ENCODE peak calls at places on chromosomes 6 and 20, in ten cellular contexts. H is sigmoid colon, S is esophagus muscularis mucosa, Y is ovary, Q is A549, P is transverse colon, U is SK-N-SH, J is GM12878, Z is H1, M is stomach. A is an unnamed sample.

GRCh38 chr20:43448748-43449535 is 8.8 kb upstream of the SRSF6 start:
- DNase-seq in H (no peak), S (no peak), Y (no peak), Q (peak), P (peak), U (peak), J (peak), Z (no peak), M (peak), A (no peak)

GRCh38 chr6:133160531-133160930 is 80.6 kb upstream of the EYA4 start:
- DNase-seq in H (no peak), S (no peak), Y (no peak), Q (no peak), P (no peak), U (peak), J (no peak), Z (no peak), M (no peak), A (no peak)

GRCh38 chr20:8670900-8671229 is 398.0 kb upstream of the PLCB4 start:
- DNase-seq in H (no peak), S (no peak), Y (no peak), Q (no peak), P (no peak), U (peak), J (no peak), Z (no peak), M (no peak), A (no peak)

GRCh38 chr6:88843040-88843439 is 120.4 kb downstream of the RNGTT start:
- DNase-seq in H (no peak), S (no peak), Y (no peak), Q (no peak), P (no peak), U (no peak), J (no peak), Z (no peak), M (no peak), A (no peak)

GRCh38 chr6:5759571-5759970 is 247.2 kb downstream of the NRN1 start:
- DNase-seq in H (no peak), S (no peak), Y (no peak), Q (no peak), P (no peak), U (no peak), J (no peak), Z (no peak), M (no peak), A (no peak)

GRCh38 chr6:44538131-44538835 is 150.8 kb downstream of the CDC5L start:
- DNase-seq in H (no peak), S (peak), Y (no peak), Q (no peak), P (no peak), U (no peak), J (no peak), Z (no peak), M (no peak), A (no peak)

GRCh38 chr20:15406072-15406471 is 1068.7 kb upstream of the FLRT3 start:
- DNase-seq in H (no peak), S (no peak), Y (no peak), Q (no peak), P (no peak), U (no peak), J (no peak), Z (no peak), M (no peak), A (no peak)

GRCh38 chr20:59735486-59735885 is 131.1 kb downstream of the PHACTR3 start:
- DNase-seq in H (no peak), S (no peak), Y (no peak), Q (no peak), P (no peak), U (no peak), J (no peak), Z (no peak), M (no peak), A (no peak)

GRCh38 chr6:75217203-75217602 is 11.3 kb upstream of the COL12A1 start:
- DNase-seq in H (no peak), S (no peak), Y (no peak), Q (no peak), P (no peak), U (no peak), J (no peak), Z (no peak), M (no peak), A (no peak)

GRCh38 chr6:170166511-170167122 is 124.3 kb downstream of the DLL1 start:
- DNase-seq in H (no peak), S (no peak), Y (peak), Q (no peak), P (no peak), U (no peak), J (no peak), Z (no peak), M (peak), A (peak)

GRCh38 chr6:138562691-138563090 is 63.4 kb upstream of the NHSL1 start:
- DNase-seq in H (no peak), S (no peak), Y (no peak), Q (no peak), P (no peak), U (no peak), J (no peak), Z (no peak), M (no peak), A (no peak)

GRCh38 chr6:157182503-157183254 is 140.6 kb downstream of the TMEM242 start:
- DNase-seq in H (no peak), S (no peak), Y (no peak), Q (no peak), P (no peak), U (no peak), J (no peak), Z (no peak), M (no peak), A (no peak)

GRCh38 chr20:23059831-23060230 is 10.4 kb upstream of the THBD start:
- DNase-seq in H (no peak), S (no peak), Y (no peak), Q (no peak), P (no peak), U (no peak), J (no peak), Z (no peak), M (no peak), A (peak)

GRCh38 chr6:151325075-151326050 is 66.0 kb downstream of the ZBTB2 start:
- DNase-seq in H (peak), S (no peak), Y (peak), Q (peak), P (peak), U (peak), J (no peak), Z (no peak), M (peak), A (peak)

GRCh38 chr6:18533793-18534192 is 146.6 kb downstream of the RNF144B start:
- DNase-seq in H (no peak), S (no peak), Y (no peak), Q (no peak), P (no peak), U (no peak), J (no peak), Z (no peak), M (no peak), A (no peak)

GRCh38 chr20:41172296-41173140 is 35.2 kb downstream of the PLCG1 start:
- DNase-seq in H (peak), S (no peak), Y (peak), Q (no peak), P (peak), U (no peak), J (no peak), Z (no peak), M (peak), A (peak)

GRCh38 chr6:18978330-18979128 is 591.4 kb downstream of the RNF144B start:
- DNase-seq in H (no peak), S (no peak), Y (no peak), Q (no peak), P (no peak), U (no peak), J (no peak), Z (no peak), M (no peak), A (no peak)

GRCh38 chr20:62889871-62890270 is 28.2 kb upstream of the TCFL5 start:
- DNase-seq in H (no peak), S (no peak), Y (no peak), Q (no peak), P (no peak), U (no peak), J (no peak), Z (no peak), M (no peak), A (no peak)

GRCh38 chr20:54510546-54511129 is 35.2 kb downstream of the DOK5 start:
- DNase-seq in H (no peak), S (no peak), Y (no peak), Q (no peak), P (no peak), U (no peak), J (no peak), Z (no peak), M (no peak), A (no peak)

GRCh38 chr6:47235964-47236760 is 73.5 kb downstream of the TNFRSF21 start:
- DNase-seq in H (no peak), S (no peak), Y (no peak), Q (no peak), P (peak), U (peak), J (no peak), Z (no peak), M (no peak), A (no peak)

GRCh38 chr20:24406761-24407550 is 62.5 kb upstream of the SYNDIG1 start:
- DNase-seq in H (no peak), S (peak), Y (no peak), Q (no peak), P (no peak), U (no peak), J (no peak), Z (no peak), M (no peak), A (no peak)

DNA sequence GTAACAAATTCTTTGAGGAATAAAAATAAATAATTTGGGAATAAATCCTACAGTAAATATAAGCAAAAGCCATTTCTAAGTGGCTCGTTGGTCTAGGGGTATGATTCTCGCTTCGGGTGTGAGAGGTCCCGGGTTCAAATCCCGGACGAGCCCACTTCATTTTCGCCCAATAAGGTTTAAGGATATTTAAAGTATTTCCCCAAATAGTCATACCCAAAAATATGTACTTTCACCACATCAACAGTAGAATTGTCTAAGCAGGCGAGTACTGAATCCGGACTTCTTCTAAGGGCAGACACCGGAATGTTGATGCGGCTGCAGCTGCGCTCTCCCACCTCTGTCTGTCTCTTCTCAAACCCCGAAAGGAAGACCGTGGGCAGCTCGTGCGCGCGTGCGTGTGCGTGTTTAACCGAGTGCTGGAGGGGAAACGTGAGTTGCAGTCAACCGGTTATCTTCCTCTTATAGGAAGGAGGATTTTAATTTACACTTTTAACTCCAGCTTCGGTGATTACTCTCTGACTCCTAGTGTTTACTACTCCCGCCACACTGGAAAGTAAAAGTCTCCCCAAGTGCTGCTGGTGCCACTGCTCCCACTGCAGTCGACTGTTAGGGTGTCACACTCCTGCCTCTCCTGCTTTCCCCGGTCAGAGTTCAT is 155.7 kb upstream of the PRSS16 start:
- DNase-seq in H (no peak), S (no peak), Y (no peak), Q (peak), P (no peak), U (peak), J (peak), Z (peak), M (no peak), A (peak)
- TF ChIP-seq EP300 in H (no peak), S (no peak), Y (no peak), Q (no peak), P (no peak), U (no peak), J (no peak), Z (no peak), M (no peak), A (no peak)

GRCh38 chr20:45118028-45118427 is 3.1 kb upstream of the WFDC5 start:
- DNase-seq in H (no peak), S (no peak), Y (no peak), Q (no peak), P (no peak), U (no peak), J (no peak), Z (no peak), M (no peak), A (no peak)
- TF ChIP-seq CTCF in H (no peak), S (no peak), Y (no peak), Q (no peak), P (no peak), U (no peak), J (no peak), Z (no peak), M (no peak), A (no peak)

GRCh38 chr20:16710781-16711180 is 19.0 kb upstream of the SNRPB2 start:
- DNase-seq in H (no peak), S (no peak), Y (no peak), Q (no peak), P (no peak), U (no peak), J (no peak), Z (no peak), M (no peak), A (no peak)
- TF ChIP-seq EP300 in H (no peak), S (no peak), Y (no peak), Q (no peak), P (no peak), U (no peak), J (no peak), Z (no peak), M (no peak), A (no peak)

GRCh38 chr6:147508871-147509608 is 550 bp downstream of the SAMD5 start:
- DNase-seq in H (no peak), S (no peak), Y (peak), Q (peak), P (peak), U (peak), J (no peak), Z (no peak), M (no peak), A (peak)
- TF ChIP-seq CTCF in H (no peak), S (no peak), Y (no peak), Q (peak), P (no peak), U (no peak), J (no peak), Z (no peak), M (no peak), A (no peak)

GRCh38 chr20:33477386-33478234 is 12.3 kb upstream of the CBFA2T2 start:
- DNase-seq in H (no peak), S (no peak), Y (no peak), Q (no peak), P (peak), U (no peak), J (no peak), Z (no peak), M (peak), A (no peak)
- TF ChIP-seq EP300 in H (no peak), S (no peak), Y (no peak), Q (no peak), P (no peak), U (no peak), J (no peak), Z (no peak), M (no peak), A (no peak)

DNA sequence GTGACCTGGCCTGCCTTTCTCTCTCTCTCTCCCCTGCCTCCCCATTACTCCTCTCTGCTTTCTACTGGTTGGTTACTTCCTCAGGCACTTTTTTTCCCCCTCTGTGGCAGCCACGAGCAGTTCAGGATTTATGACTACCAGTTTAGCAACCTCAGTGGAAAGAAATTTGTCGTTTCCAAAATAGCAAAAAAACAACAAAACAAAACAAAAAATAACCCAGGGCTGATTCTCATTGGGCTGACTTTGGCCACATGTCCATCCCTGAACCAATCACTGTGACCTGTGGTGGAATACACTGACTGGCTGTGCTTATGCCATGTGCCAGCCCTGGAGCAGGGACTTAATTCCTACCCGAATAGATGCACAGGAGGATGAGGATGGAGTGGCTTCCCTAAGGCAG is 137.4 kb downstream of the TFAP2C start:
- DNase-seq in H (no peak), S (no peak), Y (no peak), Q (no peak), P (no peak), U (no peak), J (no peak), Z (no peak), M (no peak), A (no peak)
- TF ChIP-seq CTCF in H (no peak), S (no peak), Y (no peak), Q (no peak), P (no peak), U (no peak), J (no peak), Z (no peak), M (no peak), A (no peak)

DNA sequence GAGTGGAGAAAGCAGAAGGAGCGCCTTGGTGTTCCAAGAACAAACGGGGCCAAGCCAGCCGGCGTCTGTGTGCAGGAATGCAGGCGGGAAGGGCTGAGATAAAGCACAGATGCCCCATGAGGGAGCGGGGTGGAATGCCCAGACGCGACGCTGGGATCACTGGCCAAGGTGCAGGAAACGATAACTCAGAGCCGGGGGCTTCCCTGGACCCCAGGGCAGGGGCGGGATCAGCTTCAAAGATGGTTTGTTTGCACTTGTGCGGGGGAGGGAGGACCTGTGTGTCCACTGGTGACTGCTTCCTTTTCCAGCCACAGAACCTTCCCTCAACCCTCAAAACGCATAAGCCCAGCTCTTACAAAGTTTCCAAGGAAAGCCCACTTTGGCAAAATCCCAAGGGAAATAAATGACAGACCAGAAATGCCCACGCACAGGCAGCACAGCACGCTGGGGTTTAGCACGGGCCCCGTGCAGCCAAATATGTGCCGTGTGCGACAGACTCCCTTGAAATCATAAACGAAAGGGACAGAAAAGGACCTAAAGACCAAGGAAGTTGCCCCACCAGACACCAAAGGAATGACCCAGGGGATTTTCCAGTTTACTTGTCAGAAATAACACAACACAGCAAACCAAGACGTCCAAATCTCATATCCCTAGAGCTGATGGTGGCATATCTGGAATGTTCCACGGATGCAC is 113.9 kb downstream of the NFATC2 start:
- DNase-seq in H (peak), S (no peak), Y (peak), Q (no peak), P (peak), U (peak), J (no peak), Z (no peak), M (peak), A (peak)
- TF ChIP-seq EP300 in H (no peak), S (no peak), Y (no peak), Q (no peak), P (peak), U (no peak), J (no peak), Z (no peak), M (no peak), A (no peak)

A was measured in upper lobe of left lung.